ENCODE peak calls at places on chromosomes 5 and 9, in six cellular contexts. K is A549, L is HCT116, A is HepG2, B is SK-N-SH, J is K562. D is an unnamed sample.
A peak's percentile ranks its signal among the peaks of the same experiment; 100 is the strongest.

GRCh38 chr9:105447386-105447813 is 434 bp upstream of the FSD1L start:
- DNase-seq in K (no peak), L (no peak), A (no peak), B (no peak), J (no peak), D (no peak)

GRCh38 chr5:107997338-107997979 is 326.7 kb upstream of the EFNA5 start:
- DNase-seq in K (no peak), L (no peak), A (no peak), B (no peak), J (no peak), D (peak; percentile 80)

GRCh38 chr5:135231289-135231688 is 167.7 kb downstream of the MACROH2A1 start:
- DNase-seq in K (no peak), L (no peak), A (no peak), B (no peak), J (no peak), D (no peak)

GRCh38 chr9:13139641-13140171 is 139.8 kb downstream of the MPDZ start:
- DNase-seq in K (no peak), L (no peak), A (peak; percentile 3), B (no peak), J (no peak), D (peak; percentile 95)

GRCh38 chr5:120655828-120656435 is 191.8 kb downstream of the PRR16 start:
- DNase-seq in K (peak; percentile 2), L (peak; percentile 40), A (peak; percentile 18), B (no peak), J (peak; percentile 11), D (peak; percentile 19)

GRCh38 chr5:43396762-43397304 is 15.4 kb downstream of the CCL28 start:
- DNase-seq in K (no peak), L (no peak), A (no peak), B (peak; percentile 53), J (no peak), D (peak; percentile 26)

GRCh38 chr5:68669864-68670263 is 423.9 kb upstream of the SLC30A5 start:
- DNase-seq in K (no peak), L (no peak), A (no peak), B (no peak), J (no peak), D (no peak)

GRCh38 chr5:160020969-160021368 is 12.0 kb downstream of the TTC1 start:
- DNase-seq in K (no peak), L (no peak), A (no peak), B (no peak), J (no peak), D (peak; percentile 78)

GRCh38 chr9:4113711-4114110 is 186.2 kb downstream of the GLIS3 start:
- DNase-seq in K (no peak), L (no peak), A (no peak), B (no peak), J (no peak), D (no peak)

GRCh38 chr9:4774209-4774608 is 18.5 kb upstream of the RCL1 start:
- DNase-seq in K (no peak), L (no peak), A (no peak), B (no peak), J (no peak), D (no peak)

GRCh38 chr5:175363300-175363699 is 80.7 kb downstream of the DRD1 start:
- DNase-seq in K (no peak), L (no peak), A (no peak), B (no peak), J (no peak), D (no peak)

GRCh38 chr9:101400120-101400519 is 1.5 kb downstream of the ZNF189 start:
- DNase-seq in K (no peak), L (no peak), A (no peak), B (no peak), J (peak; percentile 11), D (peak; percentile 85)

GRCh38 chr5:32612134-32612888 is 27.0 kb downstream of the SUB1 start:
- DNase-seq in K (no peak), L (no peak), A (no peak), B (peak; percentile 9), J (no peak), D (peak; percentile 13)

GRCh38 chr5:147576646-147577535 is 67.0 kb upstream of the DPYSL3 start:
- DNase-seq in K (peak; percentile 12), L (no peak), A (no peak), B (peak; percentile 49), J (peak; percentile 8), D (peak; percentile 45)

GRCh38 chr5:36502608-36503007 is 103.8 kb upstream of the SLC1A3 start:
- DNase-seq in K (no peak), L (no peak), A (no peak), B (no peak), J (no peak), D (no peak)

GRCh38 chr5:146595088-146595487 is 79.1 kb upstream of the GPR151 start:
- DNase-seq in K (no peak), L (no peak), A (peak; percentile 2), B (no peak), J (no peak), D (no peak)

GRCh38 chr5:56310711-56311204 is 77.6 kb upstream of the ANKRD55 start:
- DNase-seq in K (no peak), L (no peak), A (no peak), B (peak; percentile 68), J (peak; percentile 76), D (no peak)

GRCh38 chr9:131889437-131890244 is 149.8 kb upstream of the RAPGEF1 start:
- DNase-seq in K (no peak), L (no peak), A (no peak), B (peak; percentile 74), J (no peak), D (no peak)

GRCh38 chr5:1725641-1726468 is 73.8 kb downstream of the MRPL36 start:
- DNase-seq in K (no peak), L (no peak), A (no peak), B (no peak), J (no peak), D (no peak)
- TF ChIP-seq MAX in K (no peak), L (no peak), A (no peak), B (no peak), J (no peak), D (no peak)

DNA sequence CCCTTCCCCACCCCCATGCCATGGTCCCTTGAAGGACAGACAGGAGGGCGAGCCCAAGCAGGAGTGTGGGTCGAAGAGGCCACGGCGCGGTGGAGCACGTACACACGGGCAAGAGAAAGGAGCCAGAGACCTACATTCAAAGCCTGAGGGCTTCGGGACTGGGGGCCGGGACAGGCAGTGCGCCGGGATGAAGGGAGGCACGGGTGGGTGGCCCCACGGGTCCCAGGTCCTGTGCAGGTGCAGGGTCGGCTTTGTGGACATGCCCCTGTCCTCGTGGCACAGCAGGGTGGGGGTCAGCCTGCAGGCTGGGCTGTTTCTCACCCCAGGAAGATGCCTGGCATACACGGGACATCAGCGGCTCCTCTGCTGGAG is 9.8 kb downstream of the LRRC26 start:
- DNase-seq in K (no peak), L (no peak), A (no peak), B (no peak), J (no peak), D (no peak)
- H3K4me3 ChIP-seq in K (no peak overlapping the region), L (no peak overlapping the region), A (no peak overlapping the region), B (no peak overlapping the region), J (no peak overlapping the region), D (no peak overlapping the region)

GRCh38 chr5:96790851-96791513 is 16.8 kb downstream of the ERAP1 start:
- DNase-seq in K (no peak), L (no peak), A (no peak), B (no peak), J (no peak), D (peak; percentile 86)
- TF ChIP-seq MAX in K (no peak), L (no peak), A (no peak), B (no peak), J (no peak), D (no peak)

DNA sequence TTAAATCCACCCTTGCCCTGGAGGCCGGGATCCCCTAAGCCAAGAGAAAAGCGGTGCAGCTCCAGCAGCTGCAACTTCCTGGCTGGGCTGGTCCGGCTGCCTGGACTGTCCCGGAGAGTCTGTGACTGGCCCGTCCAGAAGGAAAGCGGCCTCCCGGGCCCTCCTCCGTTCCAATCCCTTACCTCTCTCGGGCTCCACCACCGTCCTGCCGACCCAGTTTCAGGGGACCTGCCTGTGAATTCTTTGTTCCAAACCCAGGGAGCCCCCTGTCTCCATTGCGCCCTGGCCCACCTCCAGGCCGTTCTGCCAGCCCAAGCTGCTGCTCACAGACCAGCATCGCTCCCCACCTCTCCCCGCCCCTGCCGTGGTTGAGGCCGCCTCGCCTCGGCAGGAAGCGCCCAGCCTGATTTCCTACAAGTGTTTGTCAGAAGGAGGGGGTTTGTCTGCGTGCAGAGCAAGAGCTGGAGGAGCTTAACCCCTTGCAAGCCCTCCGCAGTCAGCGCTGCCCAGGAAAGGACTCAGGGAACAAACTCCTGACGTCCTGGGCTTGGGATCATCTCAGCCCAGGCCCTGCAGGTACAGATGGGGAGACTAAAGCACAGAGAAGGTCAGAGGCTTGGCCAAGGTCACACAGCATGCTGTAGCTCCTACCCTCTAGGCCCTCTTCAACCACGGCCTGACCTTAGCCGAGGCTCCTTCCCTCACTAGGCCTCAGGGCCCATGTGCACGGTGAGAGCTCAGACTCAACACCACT is at the start of gene AKNA:
- DNase-seq in K (no peak), L (no peak), A (no peak), B (no peak), J (no peak), D (peak; percentile 86)
- H3K4me3 ChIP-seq in K (no peak within 1 kb of the TSS), L (no peak within 1 kb of the TSS), A (peak within 1 kb of the TSS; percentile 60), B (no peak within 1 kb of the TSS), J (no peak within 1 kb of the TSS), D (peak within 1 kb of the TSS; percentile 46)

GRCh38 chr9:134983094-134983493 is 65.4 kb upstream of the FCN1 start:
- DNase-seq in K (no peak), L (no peak), A (no peak), B (no peak), J (peak; percentile 50), D (peak; percentile 4)
- TF ChIP-seq MAX in K (no peak), L (no peak), A (no peak), B (no peak), J (no peak), D (no peak)

DNA sequence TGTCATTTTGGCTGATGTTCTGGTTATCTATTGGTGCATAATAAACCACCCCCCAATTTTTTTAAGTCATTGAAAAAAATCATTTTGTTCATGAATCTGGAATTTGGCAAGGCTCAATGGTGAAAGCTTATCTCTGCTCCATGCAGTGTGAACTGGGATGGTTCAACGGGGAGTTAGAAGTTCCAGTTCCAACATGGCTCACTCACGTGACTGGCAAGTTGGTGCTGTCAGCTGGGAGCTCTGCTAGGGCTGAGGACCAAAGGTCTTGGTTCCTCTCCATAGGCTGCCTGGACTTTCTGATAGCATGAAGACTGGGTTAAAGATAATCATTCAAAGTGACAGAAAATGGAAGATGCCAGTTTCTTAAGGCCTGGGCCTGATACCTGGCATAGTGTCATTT is 3.1 kb upstream of the SPATA24 start:
- DNase-seq in K (no peak), L (no peak), A (no peak), B (no peak), J (no peak), D (no peak)
- H3K4me3 ChIP-seq in K (no peak overlapping the region), L (no peak overlapping the region), A (no peak overlapping the region), B (no peak overlapping the region), J (no peak overlapping the region), D (no peak overlapping the region)